ENCODE peak calls at places on chromosomes 1 and 21, in ten cellular contexts. One of them, this sample, is unnamed. For H3K4me1, the result is how much of the 10 kb centered on the place peaks cover.

GRCh38 chr1:65247419-65248359 is 61.7 kb upstream of the DNAJC6 start:
- DNase-seq in A673: no peak
- DNase-seq in right cardiac atrium: peak
- DNase-seq in cardiac muscle cell: peak
- DNase-seq in effector memory CD4-positive, alpha-beta T cell: no peak
- DNase-seq in left ventricle myocardium inferior: no peak
- DNase-seq in PC-9: peak
- DNase-seq in heart right ventricle: no peak
- DNase-seq in neural progenitor cell: no peak
- DNase-seq in uterus: peak
- DNase-seq in this sample: no peak

GRCh38 chr21:36589352-36589971 is 109.5 kb upstream of the SIM2 start:
- DNase-seq in heart right ventricle: peak
- DNase-seq in right cardiac atrium: peak
- DNase-seq in uterus: no peak
- DNase-seq in cardiac muscle cell: no peak
- DNase-seq in left ventricle myocardium inferior: no peak
- DNase-seq in PC-9: no peak
- DNase-seq in effector memory CD4-positive, alpha-beta T cell: no peak
- DNase-seq in A673: peak
- DNase-seq in neural progenitor cell: peak
- DNase-seq in this sample: no peak

GRCh38 chr1:151828931-151829330 is 2.7 kb downstream of the RORC start:
- DNase-seq in effector memory CD4-positive, alpha-beta T cell: no peak
- DNase-seq in A673: peak
- DNase-seq in uterus: no peak
- DNase-seq in PC-9: peak
- DNase-seq in left ventricle myocardium inferior: no peak
- DNase-seq in heart right ventricle: peak
- DNase-seq in right cardiac atrium: peak
- DNase-seq in neural progenitor cell: peak
- DNase-seq in cardiac muscle cell: peak
- DNase-seq in this sample: no peak

GRCh38 chr1:210236840-210237409 is 4.3 kb downstream of the SERTAD4 start:
- DNase-seq in effector memory CD4-positive, alpha-beta T cell: no peak
- DNase-seq in uterus: peak
- DNase-seq in neural progenitor cell: peak
- DNase-seq in A673: peak
- DNase-seq in cardiac muscle cell: peak
- DNase-seq in right cardiac atrium: peak
- DNase-seq in heart right ventricle: peak
- DNase-seq in left ventricle myocardium inferior: peak
- DNase-seq in PC-9: no peak
- DNase-seq in this sample: peak

GRCh38 chr1:113027008-113027407 is 46.0 kb upstream of the LRIG2 start:
- DNase-seq in neural progenitor cell: no peak
- DNase-seq in effector memory CD4-positive, alpha-beta T cell: no peak
- DNase-seq in cardiac muscle cell: peak
- DNase-seq in left ventricle myocardium inferior: no peak
- DNase-seq in uterus: no peak
- DNase-seq in heart right ventricle: no peak
- DNase-seq in A673: no peak
- DNase-seq in right cardiac atrium: no peak
- DNase-seq in PC-9: no peak
- DNase-seq in this sample: no peak

GRCh38 chr21:39660596-39660995 is 47.9 kb downstream of the B3GALT5 start:
- DNase-seq in effector memory CD4-positive, alpha-beta T cell: no peak
- DNase-seq in left ventricle myocardium inferior: peak
- DNase-seq in PC-9: no peak
- DNase-seq in uterus: peak
- DNase-seq in cardiac muscle cell: no peak
- DNase-seq in right cardiac atrium: no peak
- DNase-seq in A673: no peak
- DNase-seq in heart right ventricle: peak
- DNase-seq in neural progenitor cell: peak
- DNase-seq in this sample: peak

GRCh38 chr21:32768530-32768929 is 3.0 kb downstream of the PAXBP1 start:
- DNase-seq in neural progenitor cell: no peak
- DNase-seq in uterus: no peak
- DNase-seq in A673: no peak
- DNase-seq in effector memory CD4-positive, alpha-beta T cell: no peak
- DNase-seq in cardiac muscle cell: no peak
- DNase-seq in right cardiac atrium: no peak
- DNase-seq in left ventricle myocardium inferior: no peak
- DNase-seq in heart right ventricle: no peak
- DNase-seq in PC-9: no peak
- DNase-seq in this sample: no peak

GRCh38 chr1:31372961-31373896 is at the start of gene FABP3:
- DNase-seq in effector memory CD4-positive, alpha-beta T cell: no peak
- DNase-seq in cardiac muscle cell: peak
- DNase-seq in heart right ventricle: peak
- DNase-seq in A673: peak
- DNase-seq in PC-9: peak
- DNase-seq in uterus: peak
- DNase-seq in left ventricle myocardium inferior: peak
- DNase-seq in neural progenitor cell: peak
- DNase-seq in right cardiac atrium: peak
- DNase-seq in this sample: peak

GRCh38 chr1:201461783-201462441 is 7.1 kb downstream of the PHLDA3 start:
- DNase-seq in PC-9: peak
- DNase-seq in A673: peak
- DNase-seq in uterus: peak
- DNase-seq in effector memory CD4-positive, alpha-beta T cell: no peak
- DNase-seq in right cardiac atrium: peak
- DNase-seq in left ventricle myocardium inferior: peak
- DNase-seq in heart right ventricle: peak
- DNase-seq in neural progenitor cell: no peak
- DNase-seq in cardiac muscle cell: no peak
- DNase-seq in this sample: peak

GRCh38 chr1:156410740-156411139 is 41.7 kb downstream of the RHBG start:
- DNase-seq in PC-9: no peak
- DNase-seq in A673: no peak
- DNase-seq in left ventricle myocardium inferior: no peak
- DNase-seq in neural progenitor cell: no peak
- DNase-seq in uterus: no peak
- DNase-seq in cardiac muscle cell: no peak
- DNase-seq in heart right ventricle: no peak
- DNase-seq in effector memory CD4-positive, alpha-beta T cell: no peak
- DNase-seq in right cardiac atrium: no peak
- DNase-seq in this sample: no peak

GRCh38 chr1:116920211-116920610 is 10.5 kb downstream of the PTGFRN start:
- DNase-seq in effector memory CD4-positive, alpha-beta T cell: no peak
- DNase-seq in heart right ventricle: no peak
- DNase-seq in uterus: no peak
- DNase-seq in neural progenitor cell: no peak
- DNase-seq in PC-9: no peak
- DNase-seq in cardiac muscle cell: no peak
- DNase-seq in A673: no peak
- DNase-seq in left ventricle myocardium inferior: no peak
- DNase-seq in right cardiac atrium: no peak
- DNase-seq in this sample: peak

GRCh38 chr1:200486634-200487033 is 76.8 kb upstream of the ZNF281 start:
- DNase-seq in A673: no peak
- DNase-seq in left ventricle myocardium inferior: no peak
- DNase-seq in PC-9: no peak
- DNase-seq in heart right ventricle: no peak
- DNase-seq in right cardiac atrium: no peak
- DNase-seq in neural progenitor cell: no peak
- DNase-seq in cardiac muscle cell: no peak
- DNase-seq in uterus: no peak
- DNase-seq in effector memory CD4-positive, alpha-beta T cell: no peak
- DNase-seq in this sample: no peak

GRCh38 chr1:205972081-205972480 is 28.8 kb upstream of the SLC26A9 start:
- DNase-seq in right cardiac atrium: no peak
- DNase-seq in left ventricle myocardium inferior: no peak
- DNase-seq in heart right ventricle: no peak
- DNase-seq in cardiac muscle cell: no peak
- DNase-seq in uterus: no peak
- DNase-seq in effector memory CD4-positive, alpha-beta T cell: no peak
- DNase-seq in neural progenitor cell: no peak
- DNase-seq in PC-9: no peak
- DNase-seq in A673: no peak
- DNase-seq in this sample: no peak

GRCh38 chr21:34129971-34130597 is 56.7 kb downstream of the MRPS6 start:
- DNase-seq in cardiac muscle cell: peak
- DNase-seq in left ventricle myocardium inferior: no peak
- DNase-seq in PC-9: no peak
- DNase-seq in right cardiac atrium: no peak
- DNase-seq in heart right ventricle: no peak
- DNase-seq in uterus: no peak
- DNase-seq in effector memory CD4-positive, alpha-beta T cell: no peak
- DNase-seq in neural progenitor cell: peak
- DNase-seq in A673: peak
- DNase-seq in this sample: no peak
- H3K4me1 ChIP-seq in cardiac muscle cell: half or more
- H3K4me1 ChIP-seq in left ventricle myocardium inferior: half or more
- H3K4me1 ChIP-seq in PC-9: under half
- H3K4me1 ChIP-seq in right cardiac atrium: under half
- H3K4me1 ChIP-seq in heart right ventricle: half or more
- H3K4me1 ChIP-seq in uterus: under half
- H3K4me1 ChIP-seq in effector memory CD4-positive, alpha-beta T cell: under half
- H3K4me1 ChIP-seq in neural progenitor cell: half or more
- H3K4me1 ChIP-seq in A673: under half
- H3K4me1 ChIP-seq in this sample: under half

GRCh38 chr1:81414417-81415087 is 386.2 kb upstream of the ADGRL2 start:
- DNase-seq in heart right ventricle: peak
- DNase-seq in PC-9: peak
- DNase-seq in right cardiac atrium: peak
- DNase-seq in A673: peak
- DNase-seq in neural progenitor cell: peak
- DNase-seq in left ventricle myocardium inferior: peak
- DNase-seq in effector memory CD4-positive, alpha-beta T cell: no peak
- DNase-seq in uterus: peak
- DNase-seq in cardiac muscle cell: peak
- DNase-seq in this sample: no peak
- H3K4me1 ChIP-seq in heart right ventricle: under half
- H3K4me1 ChIP-seq in PC-9: under half
- H3K4me1 ChIP-seq in right cardiac atrium: under half
- H3K4me1 ChIP-seq in A673: under half
- H3K4me1 ChIP-seq in neural progenitor cell: under half
- H3K4me1 ChIP-seq in left ventricle myocardium inferior: under half
- H3K4me1 ChIP-seq in effector memory CD4-positive, alpha-beta T cell: under half
- H3K4me1 ChIP-seq in uterus: under half
- H3K4me1 ChIP-seq in cardiac muscle cell: under half
- H3K4me1 ChIP-seq in this sample: under half

GRCh38 chr1:221716713-221717490 is 25.0 kb downstream of the DUSP10 start:
- DNase-seq in cardiac muscle cell: peak
- DNase-seq in heart right ventricle: no peak
- DNase-seq in effector memory CD4-positive, alpha-beta T cell: no peak
- DNase-seq in right cardiac atrium: no peak
- DNase-seq in A673: no peak
- DNase-seq in left ventricle myocardium inferior: no peak
- DNase-seq in uterus: no peak
- DNase-seq in neural progenitor cell: no peak
- DNase-seq in PC-9: no peak
- DNase-seq in this sample: no peak

GRCh38 chr1:221719987-221720386 is 21.9 kb downstream of the DUSP10 start:
- DNase-seq in cardiac muscle cell: no peak
- DNase-seq in effector memory CD4-positive, alpha-beta T cell: no peak
- DNase-seq in left ventricle myocardium inferior: no peak
- DNase-seq in right cardiac atrium: no peak
- DNase-seq in uterus: no peak
- DNase-seq in PC-9: no peak
- DNase-seq in A673: no peak
- DNase-seq in neural progenitor cell: no peak
- DNase-seq in heart right ventricle: no peak
- DNase-seq in this sample: no peak

GRCh38 chr1:221719278-221719597 is 22.7 kb downstream of the DUSP10 start:
- DNase-seq in PC-9: no peak
- DNase-seq in effector memory CD4-positive, alpha-beta T cell: no peak
- DNase-seq in neural progenitor cell: no peak
- DNase-seq in uterus: no peak
- DNase-seq in right cardiac atrium: no peak
- DNase-seq in A673: no peak
- DNase-seq in left ventricle myocardium inferior: no peak
- DNase-seq in heart right ventricle: no peak
- DNase-seq in cardiac muscle cell: no peak
- DNase-seq in this sample: no peak

GRCh38 chr1:221717491-221717865 is 24.4 kb downstream of the DUSP10 start:
- DNase-seq in uterus: no peak
- DNase-seq in neural progenitor cell: no peak
- DNase-seq in effector memory CD4-positive, alpha-beta T cell: no peak
- DNase-seq in left ventricle myocardium inferior: no peak
- DNase-seq in PC-9: no peak
- DNase-seq in right cardiac atrium: no peak
- DNase-seq in heart right ventricle: no peak
- DNase-seq in cardiac muscle cell: no peak
- DNase-seq in A673: no peak
- DNase-seq in this sample: no peak

DNA sequence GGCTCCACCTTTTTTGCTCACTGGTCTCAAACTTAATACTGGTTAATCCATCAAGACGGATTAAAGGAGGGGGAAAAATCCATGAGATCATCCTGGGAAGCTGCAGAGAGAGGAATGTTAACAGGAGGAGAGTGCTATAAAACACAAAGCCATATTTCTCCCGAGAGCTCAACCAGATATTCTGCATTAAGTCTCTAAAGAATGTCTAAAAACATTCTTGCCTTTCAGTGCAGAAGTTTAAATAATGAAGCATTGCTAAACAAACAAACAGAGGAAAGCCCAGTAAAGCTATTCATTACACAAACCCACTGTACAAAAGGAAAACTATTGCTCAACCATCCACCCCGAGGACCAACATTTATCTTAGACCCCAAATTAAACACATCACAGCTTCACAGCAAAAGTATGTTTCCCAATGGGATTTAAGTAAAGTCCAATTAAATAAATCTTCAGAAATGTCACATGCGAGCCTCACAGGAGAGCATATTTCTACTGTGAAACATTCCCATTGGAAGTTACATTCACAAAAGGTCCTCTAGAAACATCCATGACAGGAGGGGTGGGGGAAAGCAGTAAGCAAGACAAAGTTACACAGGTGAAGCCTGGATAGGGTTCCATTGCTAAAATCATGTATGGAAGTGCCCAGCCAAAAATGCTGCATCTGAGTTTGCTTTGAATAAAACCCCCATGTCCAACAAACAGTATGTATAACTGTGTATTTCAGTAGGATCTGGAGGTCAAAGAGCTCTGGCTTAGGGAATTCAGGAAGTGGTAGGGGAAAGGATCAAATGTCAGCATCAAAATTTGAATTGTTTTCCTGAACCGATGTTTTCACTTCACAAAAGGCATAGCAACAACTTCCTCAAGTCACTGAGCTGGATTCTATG is 23.3 kb downstream of the DUSP10 start:
- DNase-seq in right cardiac atrium: no peak
- DNase-seq in left ventricle myocardium inferior: no peak
- DNase-seq in cardiac muscle cell: no peak
- DNase-seq in uterus: no peak
- DNase-seq in PC-9: peak
- DNase-seq in heart right ventricle: no peak
- DNase-seq in neural progenitor cell: peak
- DNase-seq in A673: no peak
- DNase-seq in effector memory CD4-positive, alpha-beta T cell: no peak
- DNase-seq in this sample: no peak
- H3K4me1 ChIP-seq in right cardiac atrium: under half
- H3K4me1 ChIP-seq in left ventricle myocardium inferior: under half
- H3K4me1 ChIP-seq in cardiac muscle cell: under half
- H3K4me1 ChIP-seq in uterus: under half
- H3K4me1 ChIP-seq in PC-9: half or more
- H3K4me1 ChIP-seq in heart right ventricle: under half
- H3K4me1 ChIP-seq in neural progenitor cell: under half
- H3K4me1 ChIP-seq in A673: under half
- H3K4me1 ChIP-seq in effector memory CD4-positive, alpha-beta T cell: under half
- H3K4me1 ChIP-seq in this sample: under half

GRCh38 chr1:183896466-183897026 is 91.6 kb downstream of the RGL1 start:
- DNase-seq in uterus: no peak
- DNase-seq in heart right ventricle: no peak
- DNase-seq in right cardiac atrium: no peak
- DNase-seq in A673: no peak
- DNase-seq in effector memory CD4-positive, alpha-beta T cell: no peak
- DNase-seq in PC-9: no peak
- DNase-seq in neural progenitor cell: no peak
- DNase-seq in cardiac muscle cell: no peak
- DNase-seq in left ventricle myocardium inferior: no peak
- DNase-seq in this sample: no peak
- H3K4me1 ChIP-seq in uterus: under half
- H3K4me1 ChIP-seq in heart right ventricle: under half
- H3K4me1 ChIP-seq in right cardiac atrium: under half
- H3K4me1 ChIP-seq in A673: under half
- H3K4me1 ChIP-seq in effector memory CD4-positive, alpha-beta T cell: under half
- H3K4me1 ChIP-seq in PC-9: under half
- H3K4me1 ChIP-seq in neural progenitor cell: under half
- H3K4me1 ChIP-seq in cardiac muscle cell: under half
- H3K4me1 ChIP-seq in left ventricle myocardium inferior: under half
- H3K4me1 ChIP-seq in this sample: under half